ENCODE peak calls at places on chromosomes 5 and 9, in six cellular contexts. W, M, G, J, R and Z are unnamed samples.

GRCh38 chr9:114448706-114449105 is 56.6 kb downstream of the WHRN start:
- DNase-seq in W (no peak), M (no peak), G (no peak), J (no peak), R (no peak), Z (no peak)

GRCh38 chr5:133336121-133336968 is 276.0 kb downstream of the FSTL4 start:
- DNase-seq in W (no peak), M (no peak), G (no peak), J (no peak), R (no peak), Z (no peak)

GRCh38 chr9:108469654-108470053 is 386.1 kb downstream of the ACTL7B start:
- DNase-seq in W (no peak), M (peak; percentile 38), G (no peak), J (no peak), R (no peak), Z (no peak)

GRCh38 chr9:85248514-85249312 is 493.0 kb downstream of the AGTPBP1 start:
- DNase-seq in W (no peak), M (no peak), G (no peak), J (no peak), R (no peak), Z (no peak)

GRCh38 chr5:2675548-2675947 is 75.9 kb downstream of the IRX2 start:
- DNase-seq in W (no peak), M (no peak), G (no peak), J (no peak), R (no peak), Z (peak; percentile 38)

GRCh38 chr5:79581535-79581934 is 30.7 kb upstream of the TENT2 start:
- DNase-seq in W (no peak), M (no peak), G (no peak), J (no peak), R (peak; percentile 96), Z (no peak)

GRCh38 chr9:34796924-34797323 is 87.0 kb upstream of the CCL21 start:
- DNase-seq in W (no peak), M (no peak), G (no peak), J (no peak), R (no peak), Z (no peak)

GRCh38 chr9:84955971-84956370 is 286.4 kb downstream of the NTRK2 start:
- DNase-seq in W (no peak), M (no peak), G (no peak), J (no peak), R (no peak), Z (no peak)

GRCh38 chr5:115542651-115543364 is 1.8 kb downstream of the FEM1C start:
- DNase-seq in W (no peak), M (no peak), G (no peak), J (peak; percentile 15), R (no peak), Z (no peak)

GRCh38 chr5:138869763-138870500 is 5.2 kb downstream of the LRRTM2 start:
- DNase-seq in W (no peak), M (no peak), G (no peak), J (no peak), R (no peak), Z (no peak)

GRCh38 chr5:116681334-116682013 is 106.9 kb upstream of the SEMA6A start:
- DNase-seq in W (no peak), M (no peak), G (no peak), J (no peak), R (no peak), Z (no peak)

GRCh38 chr5:113246371-113246870 is 188.4 kb downstream of the TSSK1B start:
- DNase-seq in W (peak; percentile 70), M (no peak), G (no peak), J (peak; percentile 49), R (no peak), Z (no peak)

GRCh38 chr5:151005187-151005974 is 15.0 kb upstream of the GPX3 start:
- DNase-seq in W (peak; percentile 91), M (no peak), G (no peak), J (peak; percentile 85), R (peak; percentile 71), Z (no peak)

GRCh38 chr5:165286692-165287091 is 1781.3 kb downstream of the MAT2B start:
- DNase-seq in W (no peak), M (no peak), G (no peak), J (no peak), R (no peak), Z (no peak)

GRCh38 chr5:83146441-83146840 is 69.1 kb downstream of the XRCC4 start:
- DNase-seq in W (no peak), M (no peak), G (no peak), J (no peak), R (no peak), Z (no peak)

GRCh38 chr9:77710965-77711657 is 63.0 kb upstream of the GNA14 start:
- DNase-seq in W (no peak), M (no peak), G (no peak), J (no peak), R (no peak), Z (no peak)

GRCh38 chr5:135350536-135350935 is 48.5 kb downstream of the MACROH2A1 start:
- DNase-seq in W (no peak), M (no peak), G (no peak), J (no peak), R (no peak), Z (no peak)

GRCh38 chr5:82610686-82611085 is 332.5 kb upstream of the RPS23 start:
- DNase-seq in W (no peak), M (no peak), G (no peak), J (no peak), R (no peak), Z (no peak)

GRCh38 chr9:133558191-133559126 is 24.0 kb downstream of the ADAMTSL2 start:
- DNase-seq in W (no peak), M (no peak), G (no peak), J (no peak), R (peak; percentile 68), Z (no peak)

GRCh38 chr9:13244190-13244589 is 35.3 kb downstream of the MPDZ start:
- DNase-seq in W (no peak), M (no peak), G (no peak), J (no peak), R (no peak), Z (no peak)

GRCh38 chr9:3367185-3367584 is 158.6 kb downstream of the RFX3 start:
- DNase-seq in W (no peak), M (no peak), G (no peak), J (no peak), R (no peak), Z (no peak)

GRCh38 chr9:92716557-92716956 is 46.6 kb upstream of the IPPK start:
- DNase-seq in W (no peak), M (peak; percentile 49), G (peak; percentile 74), J (peak; percentile 74), R (peak; percentile 47), Z (peak; percentile 88)

GRCh38 chr5:172833372-172833690 is 720 bp upstream of the ERGIC1 start:
- DNase-seq in W (no peak), M (no peak), G (no peak), J (no peak), R (no peak), Z (no peak)

GRCh38 chr5:172832383-172833315 is 1.4 kb upstream of the ERGIC1 start:
- DNase-seq in W (no peak), M (no peak), G (no peak), J (no peak), R (no peak), Z (no peak)

GRCh38 chr5:172830876-172831662 is 3.0 kb upstream of the ERGIC1 start:
- DNase-seq in W (no peak), M (no peak), G (no peak), J (no peak), R (no peak), Z (no peak)

GRCh38 chr5:172834570-172835245 is 657 bp downstream of the ERGIC1 start:
- DNase-seq in W (peak; percentile 77), M (peak; percentile 38), G (no peak), J (peak; percentile 43), R (peak; percentile 66), Z (no peak)

GRCh38 chr5:172833691-172834569 is at the start of gene ERGIC1:
- DNase-seq in W (peak; percentile 92), M (peak; percentile 88), G (peak; percentile 90), J (peak; percentile 80), R (peak; percentile 64), Z (peak; percentile 94)
- TF ChIP-seq POLR2A in W (peak; percentile 50), M (no peak), G (no peak), J (peak; percentile 57), R (peak; percentile 88), Z (peak; percentile 74)

DNA sequence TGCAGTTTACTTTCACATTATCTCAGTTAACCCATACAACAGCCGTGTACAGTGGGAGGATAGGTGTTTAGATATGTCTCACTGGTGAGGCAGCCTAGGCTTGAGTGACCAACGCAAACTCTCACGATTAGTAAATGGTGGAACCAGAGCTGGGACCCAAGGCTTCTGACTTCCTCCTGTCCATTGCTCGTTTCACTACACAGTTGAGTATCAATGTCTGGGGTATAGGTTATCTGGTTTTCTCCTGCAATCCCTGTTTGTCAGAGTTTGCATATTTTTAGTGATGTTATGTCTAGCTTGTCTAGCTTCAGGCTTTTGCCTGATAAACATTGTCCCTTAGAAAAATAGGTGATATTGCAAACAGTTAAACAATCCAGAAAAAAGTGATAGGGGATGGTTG is 62.6 kb downstream of the NUP214 start:
- DNase-seq in W (no peak), M (no peak), G (no peak), J (no peak), R (no peak), Z (no peak)
- H3K36me3 ChIP-seq in W (peaks cover 78% of the 10 kb centered on the region), M (peaks cover 86% of the 10 kb centered on the region), G (peaks cover 97% of the 10 kb centered on the region), J (no peaks in the 10 kb centered on the region), R (peaks cover 12% of the 10 kb centered on the region), Z (peaks cover 73% of the 10 kb centered on the region)

DNA sequence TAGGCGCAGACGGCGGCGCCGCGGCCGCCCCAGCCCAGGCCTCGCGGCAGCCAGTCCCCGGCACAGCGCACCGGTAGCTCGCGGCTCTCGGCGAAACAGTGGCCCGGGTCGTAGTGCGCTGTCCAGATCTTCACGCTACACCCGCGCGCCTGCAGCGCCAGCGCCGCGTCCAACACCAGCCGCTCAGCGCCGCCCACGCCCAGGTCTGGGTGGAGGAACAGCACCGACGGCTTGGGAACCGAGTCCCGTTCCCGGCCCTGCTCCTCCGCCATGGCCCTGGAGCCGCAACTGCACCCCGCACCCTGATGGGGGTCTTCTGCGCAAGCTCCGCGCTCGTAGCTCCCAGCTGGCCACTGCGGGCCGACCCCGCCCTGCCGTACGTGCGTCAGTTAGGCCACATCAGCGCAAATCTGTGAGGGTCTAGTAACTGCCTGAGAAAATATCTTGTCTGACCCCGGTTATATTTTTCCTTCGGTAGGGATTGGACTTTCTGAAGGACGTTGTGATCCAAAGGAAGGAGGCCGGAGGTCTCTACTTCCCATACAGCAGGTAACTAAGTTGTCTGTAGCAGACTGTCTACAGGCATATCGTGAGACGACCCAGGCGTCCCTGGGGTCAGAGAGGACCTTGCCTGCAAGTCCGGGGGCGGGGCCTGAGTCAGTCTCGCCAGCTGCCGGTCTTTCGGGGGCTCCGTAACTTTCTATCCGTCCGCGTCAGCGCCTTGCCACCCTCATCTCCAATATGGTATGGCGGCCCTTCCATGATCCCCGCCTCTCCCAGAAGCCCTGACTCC is at the start of the genes ALG2 and SEC61B:
- DNase-seq in W (peak; percentile 96), M (peak; percentile 96), G (peak; percentile 94), J (peak; percentile 94), R (peak; percentile 90), Z (peak; percentile 98)
- TF ChIP-seq EP300 in W (no peak), M (peak; percentile 38), G (peak; percentile 17), J (peak; percentile 48), R (peak; percentile 19), Z (no peak)

GRCh38 chr5:172835246-172836030 is 1.4 kb downstream of the ERGIC1 start:
- DNase-seq in W (no peak), M (no peak), G (no peak), J (no peak), R (no peak), Z (no peak)
- TF ChIP-seq POLR2A in W (no peak), M (no peak), G (no peak), J (no peak), R (no peak), Z (no peak)